ENCODE peak calls at places on chromosomes 4 and X, in eight cellular contexts. P is colonic mucosa, U is mesendoderm, W is adipocyte, N is MM.1S, L is fibroblast of lung, T is astrocyte, A is NT2/D1. M is an unnamed sample.

GRCh38 chr4:52635130-52635529 is 24.0 kb downstream of the USP46 start:
- DNase-seq in N (no peak), A (no peak), T (no peak), L (peak; percentile 40), W (no peak), U (no peak), P (no peak), M (no peak)

GRCh38 chrX:28966335-28966734 is 379.1 kb downstream of the IL1RAPL1 start:
- DNase-seq in L (peak; percentile 38), W (peak; percentile 13), P (no peak), T (peak; percentile 41), U (no peak), N (peak; percentile 33), A (no peak), M (no peak)

GRCh38 chr4:153916273-153916755 is 127.4 kb upstream of the SFRP2 start:
- DNase-seq in N (peak; percentile 90), P (no peak), U (no peak), A (no peak), T (no peak), L (no peak), W (no peak), M (no peak)

GRCh38 chr4:74134500-74134852 is 23.4 kb upstream of the MTHFD2L start:
- DNase-seq in W (no peak), P (no peak), N (no peak), L (no peak), T (no peak), A (no peak), U (peak; percentile 48), M (no peak)

GRCh38 chrX:11532291-11533075 is 133.2 kb downstream of the ARHGAP6 start:
- DNase-seq in T (no peak), U (peak; percentile 51), A (no peak), L (peak; percentile 37), N (no peak), P (no peak), W (peak; percentile 40), M (no peak)

GRCh38 chr4:173074501-173074946 is 94.1 kb upstream of the GALNT7 start:
- DNase-seq in L (peak; percentile 89), P (no peak), N (no peak), U (peak; percentile 95), A (peak; percentile 84), W (peak; percentile 87), T (peak; percentile 97), M (no peak)

GRCh38 chr4:173398251-173398650 is 665 bp downstream of the SCRG1 start:
- DNase-seq in N (no peak), L (peak; percentile 19), P (no peak), T (no peak), A (no peak), W (peak; percentile 38), U (no peak), M (no peak)

GRCh38 chr4:182492456-182492855 is 249.3 kb downstream of the TENM3 start:
- DNase-seq in P (no peak), W (peak; percentile 71), U (no peak), L (peak; percentile 76), T (peak; percentile 88), A (no peak), N (peak; percentile 74), M (no peak)

GRCh38 chr4:124111922-124112321 is 600.6 kb downstream of the ANKRD50 start:
- DNase-seq in U (peak; percentile 76), P (no peak), L (peak; percentile 88), A (peak; percentile 43), W (peak; percentile 89), N (peak; percentile 56), T (peak; percentile 76), M (no peak)

GRCh38 chrX:9379697-9380551 is 84.9 kb upstream of the TBL1X start:
- DNase-seq in T (peak; percentile 41), N (no peak), L (peak; percentile 16), W (peak; percentile 30), A (no peak), U (no peak), P (peak; percentile 62), M (no peak)

GRCh38 chr4:150033937-150034336 is 44.3 kb upstream of the DCLK2 start:
- DNase-seq in T (peak; percentile 66), L (peak; percentile 69), U (no peak), A (no peak), N (no peak), W (no peak), P (peak; percentile 77), M (no peak)

GRCh38 chr4:177250056-177250696 is 59.5 kb upstream of the NEIL3 start:
- DNase-seq in A (peak; percentile 58), L (peak; percentile 69), T (peak; percentile 33), U (peak; percentile 78), N (no peak), P (peak; percentile 65), W (peak; percentile 73), M (peak; percentile 85)

GRCh38 chrX:18426004-18426320 is 554 bp downstream of the CDKL5 start:
- DNase-seq in W (no peak), L (no peak), N (no peak), A (no peak), T (no peak), U (no peak), P (no peak), M (no peak)

GRCh38 chrX:123884809-123885408 is 25.1 kb downstream of the XIAP start:
- DNase-seq in W (peak; percentile 77), U (peak; percentile 37), L (peak; percentile 67), T (peak; percentile 12), P (peak; percentile 53), A (peak; percentile 6), N (peak; percentile 60), M (no peak)

GRCh38 chr4:151197258-151197657 is 79.7 kb upstream of the PRSS48 start:
- DNase-seq in N (no peak), L (peak; percentile 70), P (no peak), U (no peak), T (no peak), W (no peak), A (no peak), M (no peak)

GRCh38 chr4:151202381-151202780 is 74.6 kb upstream of the PRSS48 start:
- DNase-seq in P (no peak), W (no peak), U (no peak), A (no peak), T (no peak), L (no peak), N (no peak), M (no peak)

GRCh38 chr4:151199496-151200190 is 77.3 kb upstream of the PRSS48 start:
- DNase-seq in T (no peak), N (no peak), P (no peak), W (no peak), A (no peak), U (no peak), L (no peak), M (no peak)

GRCh38 chr4:151195801-151196200 is 81.2 kb upstream of the PRSS48 start:
- DNase-seq in T (peak; percentile 74), L (peak; percentile 84), P (no peak), W (peak; percentile 72), N (no peak), A (no peak), U (no peak), M (no peak)

GRCh38 chr4:151198748-151199147 is 78.2 kb upstream of the PRSS48 start:
- DNase-seq in T (no peak), N (no peak), A (no peak), W (peak; percentile 60), P (no peak), L (peak; percentile 86), U (no peak), M (no peak)
- H3K9ac ChIP-seq in T (no peak overlapping the region), N (no peak overlapping the region), A (no peak overlapping the region), W (peak overlapping the region; percentile 87), P (no peak overlapping the region), L (no peak overlapping the region), U (no peak overlapping the region), M (no peak overlapping the region)

DNA sequence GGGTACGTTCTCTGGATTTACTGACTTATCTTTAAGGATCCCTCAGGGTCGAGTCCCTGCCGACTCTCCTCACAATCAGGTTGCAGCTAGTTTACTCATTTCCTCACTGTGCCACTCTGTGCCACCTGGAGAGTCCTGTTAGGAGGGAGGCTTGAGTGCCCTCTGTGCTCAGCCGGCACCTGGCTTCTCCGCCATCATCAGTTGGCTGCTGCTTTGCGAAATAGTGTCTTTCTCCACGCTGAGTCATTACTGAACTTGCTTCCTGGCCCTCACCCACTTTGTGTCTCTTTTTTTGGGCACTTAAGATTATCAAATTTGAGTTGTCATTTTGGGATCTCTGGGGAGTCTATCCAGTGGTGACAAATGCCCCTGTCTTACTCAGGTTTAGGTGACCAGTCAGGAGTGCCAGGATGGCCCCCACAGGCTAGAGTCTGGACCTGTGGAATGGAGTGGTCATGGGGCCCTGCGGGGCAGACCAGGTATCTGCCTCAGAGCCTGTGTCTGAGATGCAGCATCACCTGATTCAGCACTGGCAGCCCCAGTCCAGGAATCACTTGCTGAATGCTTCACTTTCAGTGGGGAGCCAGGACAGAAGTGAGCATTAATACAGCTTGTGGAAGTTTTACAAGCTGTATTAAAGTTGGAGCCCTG is 37.7 kb downstream of the JADE1 start:
- DNase-seq in T (no peak), L (no peak), A (no peak), W (no peak), P (no peak), U (no peak), N (no peak), M (no peak)
- H3K36me3 ChIP-seq in T (peaks cover 54% of the 10 kb centered on the region), L (peaks cover 39% of the 10 kb centered on the region), A (peaks cover 94% of the 10 kb centered on the region), W (peaks cover 97% of the 10 kb centered on the region), P (no peaks in the 10 kb centered on the region), U (peaks cover 7% of the 10 kb centered on the region), N (peaks cover 39% of the 10 kb centered on the region), M (peaks cover 50% of the 10 kb centered on the region)

GRCh38 chr4:39713691-39714090 is 15.8 kb downstream of the UBE2K start:
- DNase-seq in T (no peak), U (no peak), W (peak; percentile 62), A (no peak), L (peak; percentile 81), P (no peak), N (peak; percentile 62), M (no peak)
- H3K9ac ChIP-seq in T (no peak overlapping the region), U (no peak overlapping the region), W (peak overlapping the region; percentile 58), A (no peak overlapping the region), L (no peak overlapping the region), P (no peak overlapping the region), N (no peak overlapping the region), M (no peak overlapping the region)

GRCh38 chr4:772776-773175 is 53.2 kb downstream of the CPLX1 start:
- DNase-seq in L (no peak), A (no peak), P (no peak), N (no peak), U (no peak), T (no peak), W (no peak), M (no peak)

GRCh38 chr4:770022-770421 is 55.9 kb downstream of the CPLX1 start:
- DNase-seq in P (no peak), L (no peak), N (no peak), W (no peak), A (no peak), U (no peak), T (no peak), M (peak; percentile 30)

GRCh38 chr4:773214-773613 is 52.7 kb downstream of the CPLX1 start:
- DNase-seq in T (no peak), N (no peak), W (no peak), U (no peak), P (no peak), A (no peak), L (no peak), M (no peak)

GRCh38 chr4:771464-771863 is 54.5 kb downstream of the CPLX1 start:
- DNase-seq in W (no peak), U (no peak), N (no peak), T (no peak), P (no peak), A (no peak), L (no peak), M (peak; percentile 43)

DNA sequence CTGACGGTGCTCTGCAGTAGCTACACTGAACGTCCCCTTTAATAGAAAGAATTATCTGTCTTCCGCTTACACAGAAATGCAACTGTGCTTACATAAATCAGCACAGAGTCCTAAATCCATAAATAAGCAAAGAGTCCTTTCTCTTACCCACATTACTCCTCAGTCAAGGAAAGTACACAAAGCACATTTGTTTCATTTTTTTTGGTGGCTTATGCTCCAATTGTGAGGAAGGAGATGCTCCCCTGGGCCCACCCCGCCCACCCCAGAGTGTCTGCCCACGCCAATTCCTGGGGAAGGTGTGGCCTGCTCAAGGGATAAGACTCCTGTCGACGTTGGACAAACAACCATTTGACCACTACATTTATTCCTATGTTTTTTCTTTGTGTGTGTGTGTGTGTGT is 53.8 kb downstream of the CPLX1 start:
- DNase-seq in T (no peak), W (no peak), L (no peak), N (no peak), P (no peak), U (no peak), A (no peak), M (no peak)
- H3K36me3 ChIP-seq in T (peaks cover 41% of the 10 kb centered on the region), W (peaks cover 57% of the 10 kb centered on the region), L (peaks cover 26% of the 10 kb centered on the region), N (peaks cover 20% of the 10 kb centered on the region), P (no peaks in the 10 kb centered on the region), U (peaks cover 12% of the 10 kb centered on the region), A (peaks cover 83% of the 10 kb centered on the region), M (peaks cover 48% of the 10 kb centered on the region)